ENCODE peak calls at places on chromosomes 1 and 21, in five cellular contexts. I, U, H, T and X are unnamed samples.

GRCh38 chr1:64147759-64148158 is 55.7 kb upstream of the UBE2U start:
- DNase-seq in I (no peak), U (no peak), H (no peak), T (no peak), X (no peak)

GRCh38 chr1:151455966-151456365 is 3.3 kb downstream of the POGZ start:
- DNase-seq in I (no peak), U (no peak), H (no peak), T (no peak), X (no peak)

GRCh38 chr1:242212401-242212800 is 213.5 kb upstream of the MAP1LC3C start:
- DNase-seq in I (no peak), U (no peak), H (peak), T (peak), X (peak)

GRCh38 chr1:199784127-199784526 is 243.4 kb upstream of the NR5A2 start:
- DNase-seq in I (peak), U (no peak), H (no peak), T (no peak), X (no peak)

GRCh38 chr1:245493029-245493428 is 338.2 kb downstream of the KIF26B start:
- DNase-seq in I (no peak), U (no peak), H (no peak), T (no peak), X (peak)

GRCh38 chr1:183033205-183033604 is 10.0 kb downstream of the LAMC1 start:
- DNase-seq in I (no peak), U (no peak), H (no peak), T (no peak), X (no peak)

GRCh38 chr1:44422161-44422560 is 17.1 kb downstream of the RNF220 start:
- DNase-seq in I (no peak), U (no peak), H (no peak), T (no peak), X (no peak)

GRCh38 chr1:55337801-55338447 is 122.8 kb upstream of the USP24 start:
- DNase-seq in I (peak), U (peak), H (peak), T (no peak), X (peak)

GRCh38 chr21:28220670-28221069 is 772.0 kb downstream of the LTN1 start:
- DNase-seq in I (peak), U (no peak), H (no peak), T (no peak), X (no peak)

GRCh38 chr1:230268371-230269170 is 157.6 kb downstream of the PGBD5 start:
- DNase-seq in I (peak), U (peak), H (peak), T (peak), X (peak)

GRCh38 chr1:236489710-236490377 is 33.9 kb upstream of the LGALS8 start:
- DNase-seq in I (peak), U (peak), H (no peak), T (no peak), X (peak)

GRCh38 chr1:212634252-212634651 is 25.7 kb downstream of the ATF3 start:
- DNase-seq in I (no peak), U (no peak), H (no peak), T (no peak), X (no peak)

GRCh38 chr1:84476225-84476624 is 2.8 kb upstream of the RPF1 start:
- DNase-seq in I (no peak), U (no peak), H (no peak), T (no peak), X (no peak)

GRCh38 chr1:228463559-228464455 is 23.4 kb upstream of the RNF187 start:
- DNase-seq in I (peak), U (no peak), H (peak), T (peak), X (peak)

GRCh38 chr1:11233208-11233607 is 29.1 kb downstream of the MTOR start:
- DNase-seq in I (no peak), U (no peak), H (no peak), T (no peak), X (no peak)

GRCh38 chr1:156393095-156393494 is 24.1 kb downstream of the RHBG start:
- DNase-seq in I (no peak), U (no peak), H (no peak), T (no peak), X (no peak)

GRCh38 chr21:14842641-14843040 is 222.2 kb downstream of the NRIP1 start:
- DNase-seq in I (no peak), U (no peak), H (no peak), T (no peak), X (no peak)

GRCh38 chr1:30409476-30410152 is 313.8 kb downstream of the MATN1 start:
- DNase-seq in I (no peak), U (no peak), H (peak), T (peak), X (no peak)

GRCh38 chr1:154970631-154971340 is at the start of gene SHC1:
- DNase-seq in I (peak), U (peak), H (peak), T (peak), X (peak)

GRCh38 chr1:226549094-226549936 is 751 bp downstream of the STUM start:
- DNase-seq in I (no peak), U (peak), H (peak), T (peak), X (no peak)

GRCh38 chr21:35368326-35368725 is 319.2 kb upstream of the RUNX1 start:
- DNase-seq in I (no peak), U (no peak), H (no peak), T (no peak), X (no peak)

GRCh38 chr1:227557962-227558806 is 5.2 kb upstream of the ZNF678 start:
- DNase-seq in I (no peak), U (no peak), H (no peak), T (no peak), X (no peak)

GRCh38 chr21:46317710-46318463 is 5.8 kb downstream of the C21orf58 start:
- DNase-seq in I (no peak), U (no peak), H (peak), T (peak), X (peak)

GRCh38 chr1:94296018-94296417 is 58.6 kb upstream of the ARHGAP29 start:
- DNase-seq in I (peak), U (no peak), H (no peak), T (no peak), X (no peak)

GRCh38 chr21:42081138-42081537 is 10.0 kb downstream of the UMODL1 start:
- DNase-seq in I (no peak), U (no peak), H (no peak), T (no peak), X (no peak)

GRCh38 chr21:42079008-42079938 is 8.2 kb downstream of the UMODL1 start:
- DNase-seq in I (no peak), U (no peak), H (no peak), T (no peak), X (no peak)

GRCh38 chr21:42081931-42082381 is 10.8 kb downstream of the UMODL1 start:
- DNase-seq in I (no peak), U (no peak), H (no peak), T (no peak), X (no peak)

GRCh38 chr21:42080788-42081083 is 9.6 kb downstream of the UMODL1 start:
- DNase-seq in I (peak), U (no peak), H (no peak), T (no peak), X (no peak)

GRCh38 chr21:42079939-42080787 is 9.0 kb downstream of the UMODL1 start:
- DNase-seq in I (peak), U (no peak), H (no peak), T (no peak), X (peak)
- H2BK15ac ChIP-seq in I (no peak), U (no peak), H (no peak), T (no peak), X (no peak)

GRCh38 chr1:1622578-1623094 is 7.3 kb downstream of the MIB2 start:
- DNase-seq in I (no peak), U (no peak), H (no peak), T (no peak), X (no peak)
- H3K4ac ChIP-seq in I (no peak), U (no peak), H (no peak), T (no peak), X (no peak)

DNA sequence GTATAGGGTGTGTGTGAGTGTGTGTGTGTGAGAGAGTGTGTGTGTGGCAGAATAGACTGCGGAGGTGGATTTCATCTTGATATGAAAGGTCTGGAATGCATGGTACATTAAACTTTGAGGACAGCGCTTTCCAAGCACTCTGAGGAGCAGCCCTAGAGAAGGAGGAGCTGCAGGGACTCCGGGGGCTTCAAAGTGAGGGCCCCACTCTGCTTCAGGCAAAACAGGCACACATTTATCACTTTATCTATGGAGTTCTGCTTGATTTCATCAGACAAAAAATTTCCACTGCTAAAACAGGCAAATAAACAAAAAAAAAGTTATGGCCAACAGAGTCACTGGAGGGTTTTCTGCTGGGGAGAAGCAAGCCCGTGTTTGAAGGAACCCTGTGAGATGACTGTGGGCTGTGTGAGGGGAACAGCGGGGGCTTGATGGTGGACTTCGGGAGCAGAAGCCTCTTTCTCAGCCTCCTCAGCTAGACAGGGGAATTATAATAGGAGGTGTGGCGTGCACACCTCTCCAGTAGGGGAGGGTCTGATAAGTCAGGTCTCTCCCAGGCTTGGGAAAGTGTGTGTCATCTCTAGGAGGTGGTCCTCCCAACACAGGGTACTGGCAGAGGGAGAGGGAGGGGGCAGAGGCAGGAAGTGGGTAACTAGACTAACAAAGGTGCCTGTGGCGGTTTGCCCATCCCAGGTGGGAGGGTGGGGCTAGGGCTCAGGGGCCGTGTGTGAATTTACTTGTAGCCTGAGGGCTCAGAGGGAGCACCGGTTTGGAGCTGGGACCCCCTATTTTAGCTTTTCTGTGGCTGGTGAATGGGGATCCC is 18.3 kb upstream of the HDAC1 start:
- DNase-seq in I (peak), U (no peak), H (peak), T (peak), X (peak)
- H2BK15ac ChIP-seq in I (peak), U (no peak), H (no peak), T (peak), X (no peak)

GRCh38 chr1:204462229-204462561 is 32.4 kb downstream of the PIK3C2B start:
- DNase-seq in I (no peak), U (no peak), H (no peak), T (no peak), X (no peak)

GRCh38 chr1:204459706-204460105 is 34.9 kb downstream of the PIK3C2B start:
- DNase-seq in I (no peak), U (no peak), H (no peak), T (no peak), X (no peak)

GRCh38 chr1:204461331-204462228 is 33.0 kb downstream of the PIK3C2B start:
- DNase-seq in I (no peak), U (no peak), H (no peak), T (no peak), X (no peak)

GRCh38 chr1:204457665-204458064 is 36.9 kb downstream of the PIK3C2B start:
- DNase-seq in I (no peak), U (no peak), H (no peak), T (no peak), X (no peak)

GRCh38 chr1:204460346-204460745 is 34.3 kb downstream of the PIK3C2B start:
- DNase-seq in I (no peak), U (no peak), H (no peak), T (no peak), X (no peak)
- H3K4ac ChIP-seq in I (no peak), U (no peak), H (no peak), T (no peak), X (no peak)

GRCh38 chr1:39184354-39184818 is 20.1 kb upstream of the MACF1 start:
- DNase-seq in I (no peak), U (no peak), H (no peak), T (peak), X (no peak)

GRCh38 chr1:39182804-39183203 is 21.7 kb upstream of the MACF1 start:
- DNase-seq in I (no peak), U (no peak), H (no peak), T (no peak), X (no peak)

GRCh38 chr1:39181311-39181710 is 23.2 kb upstream of the MACF1 start:
- DNase-seq in I (no peak), U (no peak), H (no peak), T (no peak), X (no peak)

GRCh38 chr1:39187276-39188046 is 17.0 kb upstream of the MACF1 start:
- DNase-seq in I (no peak), U (no peak), H (no peak), T (peak), X (no peak)

DNA sequence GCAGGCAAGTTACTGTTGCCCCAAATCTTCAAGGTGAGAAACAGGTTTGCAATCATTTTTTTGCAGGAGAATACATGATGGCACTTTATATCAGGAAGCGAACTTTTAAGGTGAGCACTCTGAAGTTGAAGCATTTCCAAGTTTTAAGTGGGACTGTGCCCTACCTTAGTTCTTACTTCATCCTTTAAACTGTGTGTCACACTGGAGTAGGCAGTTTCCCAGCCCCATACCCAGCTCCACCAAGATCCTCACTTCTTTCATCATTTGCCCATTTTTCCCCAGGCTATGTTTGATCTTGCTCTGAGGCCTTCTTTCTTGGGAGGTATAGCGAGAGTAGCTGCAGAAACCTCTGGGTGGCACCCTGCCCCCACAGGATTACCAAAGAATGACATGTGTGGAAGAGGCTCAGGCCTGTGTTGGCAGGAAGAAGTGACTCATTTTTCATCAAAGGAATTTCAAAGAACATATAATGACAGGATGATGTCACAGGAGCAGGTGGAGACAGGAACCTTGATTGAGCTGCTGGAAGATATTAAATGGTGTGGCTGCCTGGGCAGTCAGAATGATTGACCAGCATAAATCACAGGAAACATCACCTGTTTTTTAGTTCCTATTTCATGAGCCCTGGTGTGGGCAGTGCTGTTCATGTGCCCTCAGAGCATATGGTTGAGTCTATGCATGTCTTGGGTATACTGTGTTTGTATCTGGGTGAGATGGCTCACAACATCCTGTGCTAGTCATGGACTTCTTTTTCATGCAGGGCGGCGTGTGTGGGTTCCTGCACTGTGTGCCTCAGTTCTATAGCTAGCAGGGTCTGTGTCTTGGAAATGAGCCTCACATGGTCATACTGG is 20.8 kb upstream of the MACF1 start:
- DNase-seq in I (peak), U (no peak), H (peak), T (peak), X (peak)
- H2BK15ac ChIP-seq in I (peak), U (no peak), H (no peak), T (no peak), X (no peak)

GRCh38 chr1:1883092-1883858 is 7.6 kb downstream of the GNB1 start:
- DNase-seq in I (no peak), U (no peak), H (no peak), T (no peak), X (peak)

GRCh38 chr1:1877852-1878436 is 12.9 kb downstream of the GNB1 start:
- DNase-seq in I (no peak), U (no peak), H (no peak), T (no peak), X (no peak)

GRCh38 chr1:1881727-1882126 is 9.2 kb downstream of the GNB1 start:
- DNase-seq in I (no peak), U (no peak), H (no peak), T (no peak), X (no peak)

GRCh38 chr1:1879942-1880341 is 10.9 kb downstream of the GNB1 start:
- DNase-seq in I (no peak), U (no peak), H (no peak), T (no peak), X (no peak)

DNA sequence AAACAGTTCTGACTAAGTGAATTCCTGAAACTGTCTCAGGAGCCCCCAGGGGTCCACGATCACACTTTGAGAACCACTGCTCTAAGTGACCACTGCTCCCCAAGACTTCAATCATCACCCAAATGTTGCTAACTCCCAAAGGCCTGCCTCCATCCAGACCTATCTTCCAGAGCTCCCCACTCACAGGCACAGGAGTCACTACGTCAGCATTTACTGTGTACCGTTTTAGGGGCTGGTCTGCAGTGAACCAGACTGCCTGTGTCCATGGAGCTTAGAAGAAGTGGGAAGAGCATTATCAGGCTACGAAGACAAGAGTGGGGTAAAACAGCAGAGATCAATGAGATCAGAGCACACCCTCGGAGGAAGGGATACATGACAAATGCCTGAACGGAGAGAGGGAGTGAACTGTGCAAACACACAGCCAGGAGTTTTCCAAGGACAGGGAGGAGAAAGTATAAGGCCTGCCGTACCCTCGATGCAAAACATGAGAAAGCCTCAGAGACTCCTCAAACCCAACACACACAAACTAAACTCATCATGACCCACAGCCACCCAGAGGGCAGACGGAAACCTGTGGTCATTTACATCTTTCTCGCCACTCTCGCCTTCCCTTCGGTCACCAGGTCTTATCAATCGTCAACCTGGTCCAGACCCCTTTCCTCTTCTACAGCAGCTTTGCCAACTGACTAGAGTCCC is 10.1 kb downstream of the GNB1 start:
- DNase-seq in I (no peak), U (no peak), H (no peak), T (no peak), X (no peak)
- H3K4ac ChIP-seq in I (no peak), U (no peak), H (no peak), T (no peak), X (no peak)

DNA sequence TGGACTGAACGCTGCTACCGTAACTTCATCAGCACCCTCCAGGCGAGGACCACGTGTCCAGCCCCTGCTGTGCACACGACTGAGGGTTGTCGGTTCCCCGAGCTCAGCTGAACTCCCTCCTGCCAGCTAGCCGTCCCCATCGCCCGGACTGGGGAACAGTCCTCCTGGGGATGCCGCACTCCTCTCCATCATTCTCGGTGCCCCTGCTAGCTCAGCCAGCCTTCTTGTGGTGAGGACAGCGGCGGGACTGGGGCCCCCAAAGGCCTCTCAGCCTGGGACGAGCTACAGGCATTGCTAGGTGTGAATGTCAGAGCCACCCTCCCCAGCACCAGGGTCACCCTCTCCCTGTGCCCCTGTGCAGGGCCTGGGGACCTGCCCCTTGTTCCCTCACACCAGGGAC is 8.8 kb upstream of the TTC34 start:
- DNase-seq in I (no peak), U (no peak), H (no peak), T (no peak), X (no peak)
- H2BK15ac ChIP-seq in I (no peak), U (peak), H (no peak), T (no peak), X (no peak)

DNA sequence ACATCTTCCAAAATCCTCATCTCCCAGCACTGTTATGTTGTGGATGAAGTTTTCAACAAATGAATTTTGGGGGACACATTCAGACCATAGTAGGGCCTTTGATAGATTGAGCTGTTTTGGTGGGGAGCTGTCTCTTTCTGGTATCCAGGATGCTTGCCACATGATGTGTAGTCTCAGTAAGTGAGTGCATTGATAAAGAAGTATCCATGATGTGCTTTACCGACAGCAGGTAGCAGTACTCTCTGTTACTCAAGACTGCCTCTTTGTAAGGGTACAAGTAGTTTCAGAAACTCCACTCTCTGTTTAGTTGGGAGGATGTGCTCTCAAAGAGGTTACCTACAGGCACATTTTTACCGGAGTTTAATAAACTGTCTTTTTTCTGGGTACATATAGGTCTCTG is 26.5 kb downstream of the DYRK1A start:
- DNase-seq in I (no peak), U (no peak), H (no peak), T (no peak), X (no peak)
- H3K4ac ChIP-seq in I (no peak), U (no peak), H (no peak), T (no peak), X (no peak)